ENCODE peak calls at places on chromosomes 7 and 10, in six cellular contexts. D is stomach, E is cardiac fibroblast, P is H7, O is GM12865, S is thoracic aorta. R is an unnamed sample.

GRCh38 chr10:72825163-72825562 is 68.4 kb upstream of the OIT3 start:
- DNase-seq in S (no peak), O (no peak), D (no peak), E (no peak), P (no peak), R (no peak)

GRCh38 chr10:123236122-123236521 is 81.9 kb downstream of the BUB3 start:
- DNase-seq in D (no peak), P (peak; percentile 23), E (no peak), S (no peak), O (peak; percentile 60), R (no peak)

GRCh38 chr10:118966131-118967125 is 63.1 kb upstream of the NANOS1 start:
- DNase-seq in E (no peak), D (no peak), O (no peak), S (no peak), P (no peak), R (peak; percentile 25)

GRCh38 chr7:94179466-94179865 is 175.3 kb upstream of the BET1 start:
- DNase-seq in P (no peak), D (no peak), E (peak; percentile 42), S (no peak), O (no peak), R (no peak)

GRCh38 chr10:132236881-132237280 is 50.1 kb downstream of the DPYSL4 start:
- DNase-seq in O (no peak), D (no peak), E (no peak), S (no peak), P (no peak), R (no peak)

GRCh38 chr10:69426376-69426727 is 9.6 kb upstream of the TACR2 start:
- DNase-seq in P (no peak), O (no peak), S (no peak), E (no peak), D (no peak), R (no peak)

GRCh38 chr10:129704786-129705525 is 237.9 kb downstream of the MGMT start:
- DNase-seq in E (no peak), S (no peak), P (no peak), D (no peak), O (no peak), R (no peak)

GRCh38 chr10:112967200-112967599 is 17.2 kb downstream of the TCF7L2 start:
- DNase-seq in P (no peak), S (no peak), O (no peak), E (no peak), D (no peak), R (no peak)

GRCh38 chr10:78203915-78204818 is 170.5 kb downstream of the RPS24 start:
- DNase-seq in S (no peak), O (no peak), P (no peak), D (no peak), E (peak; percentile 73), R (peak; percentile 64)

GRCh38 chr10:118952493-118953295 is 76.8 kb upstream of the NANOS1 start:
- DNase-seq in D (peak; percentile 9), E (no peak), O (no peak), P (no peak), S (no peak), R (no peak)

GRCh38 chr10:46231087-46231486 is 55.7 kb upstream of the ANTXRL start:
- DNase-seq in O (no peak), D (peak; percentile 20), S (no peak), E (no peak), P (no peak), R (no peak)

GRCh38 chr7:74010407-74010806 is 17.6 kb upstream of the ELN start:
- DNase-seq in S (no peak), O (no peak), P (no peak), D (no peak), E (no peak), R (no peak)

GRCh38 chr10:50990568-50991495 is 83.5 kb upstream of the PRKG1 start:
- DNase-seq in S (peak; percentile 33), D (no peak), E (peak; percentile 92), P (peak; percentile 71), O (no peak), R (peak; percentile 54)

GRCh38 chr7:127254163-127254684 is 1.5 kb upstream of the GRM8 start:
- DNase-seq in E (no peak), P (no peak), O (no peak), S (no peak), D (no peak), R (no peak)

GRCh38 chr10:77949167-77949566 is 22.6 kb upstream of the DLG5 start:
- DNase-seq in O (no peak), P (peak; percentile 79), D (no peak), S (no peak), E (peak; percentile 27), R (no peak)

GRCh38 chr10:129690248-129691070 is 223.4 kb downstream of the MGMT start:
- DNase-seq in E (no peak), S (no peak), P (no peak), O (no peak), D (no peak), R (no peak)

GRCh38 chr10:14810969-14811953 is 26.6 kb downstream of the CDNF start:
- DNase-seq in E (no peak), P (peak; percentile 17), D (no peak), S (no peak), O (no peak), R (no peak)

GRCh38 chr10:27820637-27821036 is 75.0 kb upstream of the MKX start:
- DNase-seq in S (no peak), E (no peak), P (no peak), O (no peak), D (no peak), R (no peak)

GRCh38 chr7:107659666-107660065 is 962 bp upstream of the SLC26A4 start:
- DNase-seq in S (no peak), P (no peak), O (peak; percentile 32), E (peak; percentile 70), D (no peak), R (no peak)

GRCh38 chr10:7264313-7264741 is 146.5 kb downstream of the SFMBT2 start:
- DNase-seq in P (no peak), E (peak; percentile 41), S (no peak), O (no peak), D (peak; percentile 51), R (no peak)

GRCh38 chr10:82827901-82828300 is 952.9 kb downstream of the NRG3 start:
- DNase-seq in P (no peak), O (no peak), D (no peak), S (no peak), E (no peak), R (no peak)

GRCh38 chr10:82821043-82821442 is 946.0 kb downstream of the NRG3 start:
- DNase-seq in O (no peak), D (no peak), P (no peak), S (no peak), E (no peak), R (no peak)

GRCh38 chr10:82826132-82826531 is 951.1 kb downstream of the NRG3 start:
- DNase-seq in D (no peak), E (peak; percentile 23), P (no peak), S (no peak), O (no peak), R (no peak)
- H3K4me3 ChIP-seq in D (no peak overlapping the region), E (no peak overlapping the region), P (no peak overlapping the region), S (no peak overlapping the region), O (no peak overlapping the region), R (no peak overlapping the region)

GRCh38 chr10:71210031-71210871 is 2.1 kb upstream of the UNC5B start:
- DNase-seq in P (no peak), E (no peak), D (peak; percentile 20), S (no peak), O (no peak), R (no peak)

GRCh38 chr10:71207578-71207977 is 4.8 kb upstream of the UNC5B start:
- DNase-seq in D (no peak), P (no peak), O (no peak), S (no peak), E (no peak), R (no peak)

GRCh38 chr10:71211053-71211452 is 1.3 kb upstream of the UNC5B start:
- DNase-seq in P (peak; percentile 16), O (no peak), E (no peak), D (peak; percentile 18), S (no peak), R (no peak)

GRCh38 chr10:71211759-71212248 is 566 bp upstream of the UNC5B start:
- DNase-seq in D (no peak), O (no peak), E (no peak), S (no peak), P (peak; percentile 45), R (no peak)

DNA sequence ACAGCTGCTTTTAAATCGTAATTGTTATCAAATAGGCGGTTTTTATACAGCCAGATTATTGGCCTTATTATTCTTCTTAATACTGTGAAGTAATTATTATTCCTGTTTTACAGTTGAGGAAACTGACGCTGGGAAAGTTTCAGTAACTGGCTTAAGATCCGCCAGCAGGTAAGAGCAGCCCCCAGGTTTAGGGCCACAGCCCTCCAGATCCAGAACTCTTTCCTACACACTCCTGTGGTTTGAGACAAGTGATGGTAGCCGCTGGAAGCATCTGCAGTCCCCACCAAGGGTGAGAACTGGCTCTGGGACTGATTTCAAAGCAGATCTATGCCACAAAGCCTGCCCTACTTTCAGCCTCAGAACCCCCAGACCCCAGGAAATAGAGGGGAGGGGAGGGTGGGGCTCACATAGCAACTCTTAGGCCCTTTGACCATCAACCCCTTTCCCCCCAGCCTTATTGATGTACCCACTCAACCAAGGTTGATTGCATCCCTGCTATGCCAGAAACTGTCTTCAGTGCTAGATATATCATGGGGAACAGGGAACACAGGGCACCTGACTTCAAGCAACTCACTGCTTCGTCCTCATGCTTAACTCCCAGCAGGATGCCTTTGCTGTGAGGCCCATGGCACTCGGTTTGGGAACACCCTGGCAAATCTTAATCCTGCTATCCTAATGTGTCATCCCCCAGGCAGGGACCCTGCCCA is 2.9 kb upstream of the UNC5B start:
- DNase-seq in D (peak; percentile 15), P (peak; percentile 30), O (no peak), S (no peak), E (no peak), R (no peak)
- H3K4me3 ChIP-seq in D (no peak overlapping the region), P (no peak overlapping the region), O (no peak overlapping the region), S (no peak overlapping the region), E (no peak overlapping the region), R (no peak overlapping the region)

DNA sequence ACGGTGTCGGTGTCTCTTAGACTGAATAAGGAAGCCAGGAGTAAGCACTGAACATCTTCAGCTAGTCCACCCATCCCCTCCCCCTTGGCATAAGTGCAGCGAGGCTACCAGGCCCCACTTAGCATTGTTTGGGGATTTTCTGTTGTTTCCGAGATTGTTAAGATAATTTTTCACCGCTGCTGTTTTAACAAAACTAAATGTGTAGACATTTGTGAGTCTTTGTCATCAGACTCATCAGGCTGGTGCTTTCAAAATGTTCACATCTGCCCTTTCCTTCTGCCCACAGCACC is 21.0 kb upstream of the GOT1 start:
- DNase-seq in D (no peak), E (no peak), O (no peak), P (no peak), S (no peak), R (no peak)
- H3K4me3 ChIP-seq in D (no peak overlapping the region), E (no peak overlapping the region), O (no peak overlapping the region), P (no peak overlapping the region), S (no peak overlapping the region), R (no peak overlapping the region)

GRCh38 chr10:48527691-48528212 is 77.1 kb downstream of the ARHGAP22 start:
- DNase-seq in O (no peak), S (no peak), D (peak; percentile 7), P (no peak), E (no peak), R (no peak)

GRCh38 chr10:48526371-48526821 is 78.5 kb downstream of the ARHGAP22 start:
- DNase-seq in O (no peak), E (peak; percentile 70), S (no peak), D (peak; percentile 8), P (no peak), R (no peak)

GRCh38 chr10:48525956-48526355 is 78.9 kb downstream of the ARHGAP22 start:
- DNase-seq in O (no peak), E (no peak), S (no peak), D (peak; percentile 2), P (no peak), R (no peak)

GRCh38 chr10:48525113-48525512 is 79.8 kb downstream of the ARHGAP22 start:
- DNase-seq in S (no peak), D (peak; percentile 1), E (no peak), P (no peak), O (no peak), R (no peak)

GRCh38 chr10:48526846-48527505 is 77.9 kb downstream of the ARHGAP22 start:
- DNase-seq in P (no peak), E (no peak), D (no peak), O (no peak), S (no peak), R (no peak)
- H3K4me3 ChIP-seq in P (no peak overlapping the region), E (no peak overlapping the region), D (no peak overlapping the region), O (no peak overlapping the region), S (no peak overlapping the region), R (no peak overlapping the region)